ENCODE peak calls at places on chromosome 10, in seven cellular contexts. Y is keratinocyte, A is thyroid gland, D is GM12864, S is esophagus muscularis mucosa, N is endothelial cell of umbilical vein, G is astrocyte. P is an unnamed sample.

GRCh38 chr10:14040787-14041631 is 289.7 kb downstream of the FRMD4A start:
- DNase-seq in Y (no peak), A (no peak), D (no peak), S (no peak), N (no peak), G (no peak), P (peak; percentile 30)

GRCh38 chr10:126945351-126946035 is 40.3 kb downstream of the DOCK1 start:
- DNase-seq in Y (no peak), A (no peak), D (no peak), S (no peak), N (no peak), G (no peak), P (no peak)

GRCh38 chr10:110501142-110501937 is 3.6 kb downstream of the DUSP5 start:
- DNase-seq in Y (no peak), A (peak; percentile 71), D (peak; percentile 72), S (no peak), N (peak; percentile 92), G (peak; percentile 92), P (peak; percentile 90)

GRCh38 chr10:16902606-16903005 is 85.4 kb upstream of the RSU1 start:
- DNase-seq in Y (no peak), A (no peak), D (no peak), S (no peak), N (no peak), G (no peak), P (no peak)

GRCh38 chr10:90930971-90931841 is 10.3 kb upstream of the ANKRD1 start:
- DNase-seq in Y (no peak), A (peak; percentile 9), D (no peak), S (no peak), N (peak; percentile 92), G (peak; percentile 98), P (no peak)

GRCh38 chr10:111109506-111110242 is 32.8 kb downstream of the ADRA2A start:
- DNase-seq in Y (no peak), A (no peak), D (no peak), S (no peak), N (no peak), G (no peak), P (no peak)

GRCh38 chr10:100148353-100149211 is 37.2 kb downstream of the ERLIN1 start:
- DNase-seq in Y (peak; percentile 83), A (no peak), D (peak; percentile 36), S (peak; percentile 74), N (no peak), G (peak; percentile 37), P (peak; percentile 64)

GRCh38 chr10:105540381-105540780 is 899.3 kb downstream of the SORCS3 start:
- DNase-seq in Y (no peak), A (no peak), D (no peak), S (no peak), N (no peak), G (no peak), P (no peak)

GRCh38 chr10:97028126-97028831 is 157.5 kb downstream of the SLIT1 start:
- DNase-seq in Y (no peak), A (no peak), D (no peak), S (no peak), N (no peak), G (peak; percentile 79), P (no peak)

GRCh38 chr10:64738462-64738861 is 1217.3 kb downstream of the REEP3 start:
- DNase-seq in Y (no peak), A (no peak), D (no peak), S (no peak), N (no peak), G (no peak), P (no peak)

DNA sequence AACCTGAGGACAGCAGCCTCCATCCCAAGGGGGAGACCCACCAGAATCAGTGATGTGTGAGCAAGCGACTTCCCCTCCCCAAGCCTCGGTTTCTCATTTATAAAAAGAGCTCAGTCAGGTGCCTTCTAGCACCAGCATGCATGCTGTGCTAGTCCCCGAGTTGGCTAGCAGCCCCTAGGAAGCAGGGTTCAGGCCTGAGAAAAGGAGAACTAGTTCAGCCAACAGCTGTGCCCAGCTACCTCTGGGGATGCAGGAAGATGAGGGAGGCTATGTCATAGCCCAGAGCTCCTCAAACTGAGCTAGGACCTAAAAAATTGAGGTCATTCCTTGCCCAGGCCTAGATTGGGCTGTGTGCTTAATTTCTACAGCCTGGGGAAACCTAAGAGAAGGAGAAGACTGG is 13.7 kb downstream of the DRGX start:
- DNase-seq in Y (no peak), A (no peak), D (no peak), S (no peak), N (no peak), G (no peak), P (no peak)
- TF ChIP-seq CTCF in Y (no peak), A (no peak), D (no peak), S (no peak), N (no peak), G (no peak), P (no peak)

GRCh38 chr10:133020193-133020817 is 67.4 kb upstream of the ADGRA1 start:
- DNase-seq in Y (no peak), A (no peak), D (no peak), S (no peak), N (no peak), G (no peak), P (no peak)
- H3K4me3 ChIP-seq in Y (no peak overlapping the region), A (no peak overlapping the region), D (no peak overlapping the region), S (no peak overlapping the region), N (no peak overlapping the region), G (no peak overlapping the region), P (no peak overlapping the region)

GRCh38 chr10:53839437-53840039 is 961.5 kb downstream of the PCDH15 start:
- DNase-seq in Y (no peak), A (no peak), D (no peak), S (no peak), N (peak; percentile 54), G (no peak), P (peak; percentile 21)
- TF ChIP-seq CTCF in Y (peak; percentile 14), A (peak; percentile 11), D (no peak), S (no peak), N (no peak), G (peak; percentile 32), P (peak; percentile 26)

DNA sequence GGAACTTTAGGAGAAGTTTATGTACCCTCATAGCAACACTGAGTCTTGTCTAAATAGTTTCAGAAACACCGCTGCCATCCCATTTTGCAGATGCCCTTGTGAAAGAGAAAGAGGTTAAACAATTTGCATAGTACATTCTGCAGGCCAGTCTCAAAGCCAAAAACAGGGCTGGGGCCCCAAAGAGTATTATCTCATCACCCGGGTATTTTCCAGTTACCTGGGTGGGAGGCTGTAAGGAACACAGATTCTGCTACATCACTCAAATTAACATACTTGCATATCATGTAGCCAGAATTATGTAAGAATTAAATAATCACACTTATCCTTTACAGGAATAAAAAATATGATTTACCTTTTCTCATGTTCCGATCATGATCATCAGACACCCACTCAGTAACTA is 3.1 kb upstream of the FAM171A1 start:
- DNase-seq in Y (no peak), A (no peak), D (peak; percentile 4), S (no peak), N (no peak), G (no peak), P (peak; percentile 62)
- H3K4me3 ChIP-seq in Y (no peak overlapping the region), A (no peak overlapping the region), D (no peak overlapping the region), S (no peak overlapping the region), N (no peak overlapping the region), G (no peak overlapping the region), P (no peak overlapping the region)